ENCODE peak calls at places on chromosomes 5 and 9, in eight cellular contexts. O, E, R, B, N, C, Q and D are unnamed samples.

GRCh38 chr9:14170392-14170931 is 143.5 kb downstream of the NFIB start:
- DNase-seq in O (no peak), E (no peak), R (no peak), B (no peak), N (no peak), C (no peak), Q (no peak), D (no peak)

GRCh38 chr5:148002471-148002870 is 61.3 kb upstream of the SPINK5 start:
- DNase-seq in O (no peak), E (no peak), R (no peak), B (no peak), N (no peak), C (no peak), Q (no peak), D (no peak)

GRCh38 chr5:51383494-51384081 is 340 bp downstream of the ISL1 start:
- DNase-seq in O (no peak), E (no peak), R (no peak), B (peak; percentile 23), N (no peak), C (no peak), Q (no peak), D (no peak)

GRCh38 chr9:114524401-114524800 is 19.1 kb upstream of the WHRN start:
- DNase-seq in O (no peak), E (no peak), R (no peak), B (no peak), N (no peak), C (no peak), Q (peak; percentile 78), D (no peak)

GRCh38 chr5:115656404-115656803 is 30.6 kb upstream of the TMED7 start:
- DNase-seq in O (no peak), E (no peak), R (no peak), B (no peak), N (no peak), C (no peak), Q (no peak), D (no peak)

GRCh38 chr5:120108586-120109254 is 355.4 kb upstream of the PRR16 start:
- DNase-seq in O (no peak), E (no peak), R (no peak), B (no peak), N (no peak), C (peak; percentile 61), Q (no peak), D (no peak)

GRCh38 chr5:113274836-113275414 is 159.9 kb downstream of the TSSK1B start:
- DNase-seq in O (no peak), E (no peak), R (no peak), B (no peak), N (no peak), C (no peak), Q (no peak), D (no peak)

GRCh38 chr5:7886849-7887460 is 18.0 kb downstream of the MTRR start:
- DNase-seq in O (no peak), E (no peak), R (no peak), B (peak; percentile 27), N (no peak), C (peak; percentile 72), Q (peak; percentile 60), D (no peak)

GRCh38 chr9:90805006-90805993 is 3.7 kb downstream of the SYK start:
- DNase-seq in O (no peak), E (no peak), R (no peak), B (peak; percentile 22), N (no peak), C (no peak), Q (no peak), D (no peak)

GRCh38 chr5:83253731-83254130 is 176.4 kb downstream of the XRCC4 start:
- DNase-seq in O (no peak), E (no peak), R (no peak), B (no peak), N (no peak), C (no peak), Q (peak; percentile 24), D (no peak)

GRCh38 chr5:1033178-1033577 is 24.6 kb downstream of the NKD2 start:
- DNase-seq in O (no peak), E (no peak), R (peak; percentile 15), B (peak; percentile 19), N (peak; percentile 60), C (no peak), Q (no peak), D (no peak)

GRCh38 chr5:91499943-91500531 is 116.9 kb upstream of the ARRDC3 start:
- DNase-seq in O (no peak), E (no peak), R (no peak), B (peak; percentile 44), N (no peak), C (peak; percentile 54), Q (peak; percentile 63), D (no peak)

GRCh38 chr5:150989695-150990094 is 30.7 kb upstream of the GPX3 start:
- DNase-seq in O (no peak), E (no peak), R (no peak), B (no peak), N (no peak), C (no peak), Q (no peak), D (no peak)

GRCh38 chr5:78611161-78611605 is 37.4 kb downstream of the LHFPL2 start:
- DNase-seq in O (no peak), E (no peak), R (no peak), B (no peak), N (peak; percentile 74), C (peak; percentile 50), Q (no peak), D (no peak)

GRCh38 chr5:115309751-115310370 is 13.4 kb upstream of the CCDC112 start:
- DNase-seq in O (no peak), E (no peak), R (no peak), B (no peak), N (no peak), C (peak; percentile 58), Q (peak; percentile 62), D (no peak)

GRCh38 chr5:45521067-45521466 is 175.1 kb downstream of the HCN1 start:
- DNase-seq in O (no peak), E (peak; percentile 21), R (no peak), B (no peak), N (no peak), C (peak; percentile 1), Q (peak; percentile 60), D (no peak)

GRCh38 chr9:97528529-97529230 is 27.2 kb downstream of the TMOD1 start:
- DNase-seq in O (no peak), E (peak; percentile 80), R (no peak), B (no peak), N (no peak), C (no peak), Q (no peak), D (no peak)

GRCh38 chr9:135468866-135469521 is 10.6 kb upstream of the PPP1R26 start:
- DNase-seq in O (no peak), E (no peak), R (no peak), B (peak; percentile 57), N (no peak), C (peak; percentile 46), Q (no peak), D (no peak)

GRCh38 chr5:73274870-73275756 is 102.1 kb downstream of the TMEM174 start:
- DNase-seq in O (no peak), E (peak; percentile 60), R (no peak), B (no peak), N (peak; percentile 80), C (peak; percentile 13), Q (peak; percentile 47), D (no peak)

GRCh38 chr5:122130152-122130551 is 806 bp downstream of the ZNF474 start:
- DNase-seq in O (no peak), E (no peak), R (no peak), B (no peak), N (no peak), C (no peak), Q (peak; percentile 43), D (no peak)
- TF ChIP-seq CTCF in O (no peak), E (no peak), R (no peak), B (no peak), N (no peak), C (no peak), Q (no peak), D (no peak)

GRCh38 chr5:14156611-14157493 is 13.7 kb downstream of the TRIO start:
- DNase-seq in O (no peak), E (no peak), R (no peak), B (peak; percentile 45), N (no peak), C (peak; percentile 99), Q (peak; percentile 98), D (no peak)

GRCh38 chr5:14153932-14154646 is 10.9 kb downstream of the TRIO start:
- DNase-seq in O (peak; percentile 72), E (peak; percentile 78), R (no peak), B (no peak), N (peak; percentile 84), C (peak; percentile 83), Q (peak; percentile 91), D (peak; percentile 87)

GRCh38 chr5:14155730-14156129 is 12.6 kb downstream of the TRIO start:
- DNase-seq in O (no peak), E (no peak), R (no peak), B (no peak), N (no peak), C (no peak), Q (no peak), D (no peak)

GRCh38 chr5:14153071-14153864 is 10.1 kb downstream of the TRIO start:
- DNase-seq in O (no peak), E (peak; percentile 45), R (no peak), B (no peak), N (no peak), C (no peak), Q (no peak), D (no peak)

GRCh38 chr5:14155075-14155474 is 11.9 kb downstream of the TRIO start:
- DNase-seq in O (no peak), E (no peak), R (no peak), B (no peak), N (no peak), C (no peak), Q (no peak), D (no peak)
- H3K4me3 ChIP-seq in O (no peak overlapping the region), E (no peak overlapping the region), R (no peak overlapping the region), B (no peak overlapping the region), N (no peak overlapping the region), C (no peak overlapping the region), Q (no peak overlapping the region), D (no peak overlapping the region)

GRCh38 chr9:1100945-1101344 is 50.8 kb downstream of the DMRT2 start:
- DNase-seq in O (peak; percentile 43), E (peak; percentile 14), R (no peak), B (peak; percentile 6), N (peak; percentile 67), C (peak; percentile 16), Q (peak; percentile 14), D (no peak)
- TF ChIP-seq CTCF in O (peak; percentile 35), E (no peak), R (no peak), B (peak; percentile 45), N (peak; percentile 56), C (peak; percentile 42), Q (peak; percentile 61), D (no peak)

GRCh38 chr9:77954018-77954417 is 77.6 kb downstream of the GNAQ start:
- DNase-seq in O (no peak), E (no peak), R (no peak), B (no peak), N (no peak), C (peak; percentile 60), Q (no peak), D (no peak)

GRCh38 chr9:77954619-77955018 is 77.0 kb downstream of the GNAQ start:
- DNase-seq in O (no peak), E (no peak), R (no peak), B (no peak), N (no peak), C (no peak), Q (no peak), D (no peak)

GRCh38 chr9:77953590-77953989 is 78.0 kb downstream of the GNAQ start:
- DNase-seq in O (no peak), E (no peak), R (no peak), B (no peak), N (no peak), C (no peak), Q (no peak), D (no peak)

GRCh38 chr9:77952641-77953341 is 78.8 kb downstream of the GNAQ start:
- DNase-seq in O (no peak), E (no peak), R (no peak), B (no peak), N (no peak), C (peak; percentile 49), Q (peak; percentile 60), D (no peak)

GRCh38 chr9:77951369-77951768 is 80.2 kb downstream of the GNAQ start:
- DNase-seq in O (no peak), E (no peak), R (no peak), B (no peak), N (no peak), C (no peak), Q (no peak), D (no peak)
- H3K4me3 ChIP-seq in O (no peak overlapping the region), E (no peak overlapping the region), R (no peak overlapping the region), B (no peak overlapping the region), N (no peak overlapping the region), C (no peak overlapping the region), Q (no peak overlapping the region), D (no peak overlapping the region)